ENCODE peak calls at places on chromosomes 5 and 9, in nine cellular contexts. T, G, V, U, R, A, X, N and W are unnamed samples.

GRCh38 chr5:100901851-100902341 is 1.2 kb downstream of the ST8SIA4 start:
- DNase-seq in T (no peak), G (no peak), V (no peak), U (peak; percentile 83), R (peak; percentile 49), A (peak; percentile 32), X (no peak), N (peak; percentile 53), W (peak; percentile 12)

GRCh38 chr9:105405514-105406131 is 42.2 kb upstream of the FSD1L start:
- DNase-seq in T (no peak), G (no peak), V (peak; percentile 46), U (peak; percentile 45), R (peak; percentile 40), A (no peak), X (peak; percentile 93), N (no peak), W (no peak)

GRCh38 chr5:15421798-15422456 is 78.1 kb upstream of the FBXL7 start:
- DNase-seq in T (no peak), G (no peak), V (no peak), U (no peak), R (no peak), A (no peak), X (no peak), N (no peak), W (no peak)

GRCh38 chr9:37922391-37923120 is 18.6 kb upstream of the SLC25A51 start:
- DNase-seq in T (no peak), G (peak; percentile 62), V (no peak), U (peak; percentile 32), R (no peak), A (no peak), X (no peak), N (no peak), W (no peak)

GRCh38 chr9:34630402-34631154 is 1.7 kb upstream of the ARID3C start:
- DNase-seq in T (no peak), G (no peak), V (no peak), U (no peak), R (no peak), A (no peak), X (no peak), N (no peak), W (no peak)

GRCh38 chr9:133979921-133980863 is 11.9 kb downstream of the VAV2 start:
- DNase-seq in T (no peak), G (peak; percentile 14), V (no peak), U (no peak), R (no peak), A (no peak), X (no peak), N (no peak), W (no peak)

GRCh38 chr5:130333089-130333488 is 428.8 kb downstream of the CHSY3 start:
- DNase-seq in T (peak; percentile 8), G (no peak), V (peak; percentile 46), U (no peak), R (no peak), A (no peak), X (no peak), N (no peak), W (no peak)

GRCh38 chr9:123561055-123561454 is 205.1 kb downstream of the CRB2 start:
- DNase-seq in T (no peak), G (no peak), V (no peak), U (no peak), R (no peak), A (no peak), X (no peak), N (no peak), W (no peak)

GRCh38 chr5:87136096-87136495 is 131.6 kb upstream of the RASA1 start:
- DNase-seq in T (no peak), G (no peak), V (no peak), U (no peak), R (no peak), A (no peak), X (no peak), N (no peak), W (no peak)

GRCh38 chr5:1144089-1144488 is 32.2 kb upstream of the SLC12A7 start:
- DNase-seq in T (no peak), G (no peak), V (no peak), U (no peak), R (no peak), A (peak; percentile 73), X (no peak), N (no peak), W (no peak)

GRCh38 chr5:62684310-62684709 is 105.7 kb downstream of the LRRC70 start:
- DNase-seq in T (no peak), G (no peak), V (no peak), U (no peak), R (no peak), A (no peak), X (no peak), N (no peak), W (no peak)

GRCh38 chr9:129323376-129323998 is 145.4 kb upstream of the IER5L start:
- DNase-seq in T (no peak), G (no peak), V (no peak), U (no peak), R (no peak), A (no peak), X (no peak), N (no peak), W (no peak)

GRCh38 chr5:76402251-76402879 is 720 bp upstream of the IQGAP2 start:
- DNase-seq in T (no peak), G (peak; percentile 37), V (no peak), U (peak; percentile 90), R (peak; percentile 66), A (peak; percentile 64), X (peak; percentile 92), N (peak; percentile 69), W (peak; percentile 71)

GRCh38 chr5:68225911-68226563 is 10.5 kb downstream of the PIK3R1 start:
- DNase-seq in T (no peak), G (peak; percentile 55), V (no peak), U (no peak), R (no peak), A (no peak), X (peak; percentile 79), N (peak; percentile 68), W (peak; percentile 59)

GRCh38 chr9:112719292-112719691 is 1.4 kb upstream of the INIP start:
- DNase-seq in T (no peak), G (no peak), V (no peak), U (no peak), R (no peak), A (no peak), X (no peak), N (no peak), W (no peak)
- H3K4me3 ChIP-seq in T (no peak overlapping the region), G (no peak overlapping the region), V (no peak overlapping the region), U (no peak overlapping the region), R (no peak overlapping the region), A (no peak overlapping the region), X (no peak overlapping the region), N (no peak overlapping the region), W (no peak overlapping the region)

GRCh38 chr5:141419074-141419880 is 1.6 kb upstream of the PCDHGA11 start:
- DNase-seq in T (no peak), G (no peak), V (no peak), U (no peak), R (no peak), A (no peak), X (no peak), N (no peak), W (no peak)

GRCh38 chr5:141422742-141423291 is 2.0 kb downstream of the PCDHGA11 start:
- DNase-seq in T (no peak), G (no peak), V (no peak), U (no peak), R (no peak), A (no peak), X (no peak), N (no peak), W (no peak)

GRCh38 chr5:141420855-141421488 is at the start of gene PCDHGA11:
- DNase-seq in T (peak; percentile 4), G (no peak), V (peak; percentile 14), U (peak; percentile 66), R (no peak), A (no peak), X (peak; percentile 30), N (no peak), W (peak; percentile 52)

DNA sequence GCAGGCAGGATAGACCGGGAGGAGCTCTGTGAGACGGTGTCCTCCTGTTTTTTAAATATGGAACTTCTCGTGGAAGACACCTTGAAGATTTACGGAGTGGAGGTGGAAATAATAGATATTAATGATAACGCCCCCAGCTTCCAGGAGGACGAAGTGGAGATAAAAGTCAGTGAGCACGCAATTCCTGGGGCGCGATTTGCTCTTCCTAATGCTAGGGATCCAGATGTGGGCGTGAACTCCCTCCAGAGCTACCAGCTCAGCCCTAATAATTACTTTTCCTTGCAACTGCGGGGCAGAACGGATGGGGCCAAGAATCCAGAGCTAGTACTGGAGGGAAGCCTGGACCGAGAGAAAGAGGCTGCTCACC is 621 bp downstream of the PCDHGA11 start:
- DNase-seq in T (no peak), G (no peak), V (no peak), U (no peak), R (no peak), A (no peak), X (no peak), N (no peak), W (no peak)
- H3K4me3 ChIP-seq in T (no peak overlapping the region), G (peak overlapping the region; percentile 57), V (no peak overlapping the region), U (peak overlapping the region; percentile 75), R (no peak overlapping the region), A (peak overlapping the region; percentile 21), X (no peak overlapping the region), N (no peak overlapping the region), W (peak overlapping the region; percentile 29)

GRCh38 chr5:42360061-42360460 is 63.2 kb upstream of the GHR start:
- DNase-seq in T (no peak), G (no peak), V (peak; percentile 63), U (no peak), R (no peak), A (no peak), X (no peak), N (no peak), W (no peak)

GRCh38 chr5:42360641-42361320 is 62.5 kb upstream of the GHR start:
- DNase-seq in T (no peak), G (no peak), V (no peak), U (no peak), R (no peak), A (no peak), X (no peak), N (no peak), W (no peak)

GRCh38 chr5:42361321-42361688 is 61.9 kb upstream of the GHR start:
- DNase-seq in T (no peak), G (no peak), V (no peak), U (no peak), R (no peak), A (no peak), X (no peak), N (no peak), W (no peak)

DNA sequence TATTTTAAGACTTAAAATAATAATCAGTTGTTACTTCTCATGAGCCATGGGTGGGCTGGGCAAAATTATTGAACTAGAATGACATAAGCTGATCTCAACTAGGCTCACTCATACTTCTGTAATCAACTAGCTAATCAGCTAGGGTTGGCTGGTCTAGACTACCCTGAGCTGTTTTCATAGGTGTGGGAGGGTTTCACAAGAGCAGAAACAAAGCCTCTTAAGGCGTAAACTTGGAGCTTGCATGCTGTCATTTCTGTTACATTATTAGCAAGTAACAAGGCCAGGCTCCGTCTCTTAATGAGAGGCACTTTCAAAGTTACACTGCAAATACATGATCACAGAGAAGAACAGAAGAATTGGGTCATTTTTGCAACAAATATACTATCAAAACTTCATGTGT is 57.2 kb upstream of the GHR start:
- DNase-seq in T (no peak), G (no peak), V (no peak), U (no peak), R (no peak), A (no peak), X (no peak), N (no peak), W (no peak)
- H3K4me3 ChIP-seq in T (no peak overlapping the region), G (no peak overlapping the region), V (no peak overlapping the region), U (no peak overlapping the region), R (no peak overlapping the region), A (no peak overlapping the region), X (no peak overlapping the region), N (no peak overlapping the region), W (no peak overlapping the region)

GRCh38 chr5:177428574-177429217 is 2.2 kb downstream of the GRK6 start:
- DNase-seq in T (no peak), G (no peak), V (no peak), U (no peak), R (no peak), A (no peak), X (no peak), N (no peak), W (no peak)
- H3K4me3 ChIP-seq in T (no peak overlapping the region), G (no peak overlapping the region), V (no peak overlapping the region), U (peak overlapping the region; percentile 98), R (peak overlapping the region; percentile 98), A (no peak overlapping the region), X (no peak overlapping the region), N (no peak overlapping the region), W (no peak overlapping the region)